ENCODE peak calls at places on chromosome 17, in seven cellular contexts. One of them, this sample, is unnamed.

GRCh38 chr17:59845595-59846390 is 47.0 kb downstream of the TUBD1 start:
- DNase-seq in fibroblast of villous mesenchyme: peak
- DNase-seq in PC-3: peak
- DNase-seq in cardiac muscle cell: no peak
- DNase-seq in heart right ventricle: no peak
- DNase-seq in fibroblast of mammary gland: peak
- DNase-seq in transverse colon: peak
- DNase-seq in this sample: peak

GRCh38 chr17:48026503-48027321 is 10.9 kb downstream of the COPZ2 start:
- DNase-seq in cardiac muscle cell: peak
- DNase-seq in heart right ventricle: peak
- DNase-seq in transverse colon: peak
- DNase-seq in fibroblast of mammary gland: peak
- DNase-seq in PC-3: peak
- DNase-seq in fibroblast of villous mesenchyme: peak
- DNase-seq in this sample: peak

GRCh38 chr17:73910216-73910615 is 266.0 kb upstream of the SDK2 start:
- DNase-seq in fibroblast of villous mesenchyme: no peak
- DNase-seq in heart right ventricle: no peak
- DNase-seq in cardiac muscle cell: no peak
- DNase-seq in transverse colon: no peak
- DNase-seq in PC-3: no peak
- DNase-seq in fibroblast of mammary gland: no peak
- DNase-seq in this sample: no peak

GRCh38 chr17:82235775-82236141 is 6.9 kb downstream of the SLC16A3 start:
- DNase-seq in PC-3: no peak
- DNase-seq in transverse colon: peak
- DNase-seq in cardiac muscle cell: no peak
- DNase-seq in fibroblast of mammary gland: no peak
- DNase-seq in heart right ventricle: peak
- DNase-seq in fibroblast of villous mesenchyme: no peak
- DNase-seq in this sample: no peak

GRCh38 chr17:75325827-75326586 is 36.8 kb upstream of the SLC25A19 start:
- DNase-seq in fibroblast of villous mesenchyme: no peak
- DNase-seq in transverse colon: no peak
- DNase-seq in PC-3: no peak
- DNase-seq in fibroblast of mammary gland: peak
- DNase-seq in cardiac muscle cell: no peak
- DNase-seq in heart right ventricle: no peak
- DNase-seq in this sample: peak

GRCh38 chr17:2593846-2594656 is 597 bp downstream of the PAFAH1B1 start:
- DNase-seq in heart right ventricle: peak
- DNase-seq in fibroblast of mammary gland: peak
- DNase-seq in cardiac muscle cell: peak
- DNase-seq in transverse colon: peak
- DNase-seq in fibroblast of villous mesenchyme: peak
- DNase-seq in PC-3: peak
- DNase-seq in this sample: peak

GRCh38 chr17:57935833-57936807 is 19.1 kb downstream of the CUEDC1 start:
- DNase-seq in PC-3: peak
- DNase-seq in fibroblast of villous mesenchyme: peak
- DNase-seq in heart right ventricle: peak
- DNase-seq in transverse colon: peak
- DNase-seq in cardiac muscle cell: peak
- DNase-seq in fibroblast of mammary gland: peak
- DNase-seq in this sample: peak

GRCh38 chr17:69474171-69474831 is 59.8 kb downstream of the MAP2K6 start:
- DNase-seq in transverse colon: no peak
- DNase-seq in fibroblast of villous mesenchyme: peak
- DNase-seq in fibroblast of mammary gland: peak
- DNase-seq in cardiac muscle cell: no peak
- DNase-seq in heart right ventricle: no peak
- DNase-seq in PC-3: no peak
- DNase-seq in this sample: no peak

GRCh38 chr17:30550512-30551273 is 73.5 kb downstream of the GOSR1 start:
- DNase-seq in PC-3: peak
- DNase-seq in fibroblast of mammary gland: peak
- DNase-seq in cardiac muscle cell: no peak
- DNase-seq in heart right ventricle: no peak
- DNase-seq in transverse colon: peak
- DNase-seq in fibroblast of villous mesenchyme: peak
- DNase-seq in this sample: peak

GRCh38 chr17:50947844-50948514 is 81.8 kb upstream of the TOB1 start:
- DNase-seq in transverse colon: peak
- DNase-seq in PC-3: peak
- DNase-seq in fibroblast of villous mesenchyme: no peak
- DNase-seq in fibroblast of mammary gland: no peak
- DNase-seq in heart right ventricle: peak
- DNase-seq in cardiac muscle cell: no peak
- DNase-seq in this sample: no peak

GRCh38 chr17:66654341-66654740 is 180.6 kb upstream of the CACNG5 start:
- DNase-seq in cardiac muscle cell: no peak
- DNase-seq in transverse colon: no peak
- DNase-seq in fibroblast of villous mesenchyme: peak
- DNase-seq in PC-3: no peak
- DNase-seq in heart right ventricle: no peak
- DNase-seq in fibroblast of mammary gland: peak
- DNase-seq in this sample: peak

GRCh38 chr17:66056148-66056547 is 135.8 kb downstream of the CEP112 start:
- DNase-seq in cardiac muscle cell: no peak
- DNase-seq in transverse colon: no peak
- DNase-seq in PC-3: no peak
- DNase-seq in heart right ventricle: no peak
- DNase-seq in fibroblast of villous mesenchyme: no peak
- DNase-seq in fibroblast of mammary gland: no peak
- DNase-seq in this sample: no peak

GRCh38 chr17:57071991-57072944 is 12.8 kb upstream of the AKAP1 start:
- DNase-seq in heart right ventricle: no peak
- DNase-seq in PC-3: no peak
- DNase-seq in fibroblast of villous mesenchyme: peak
- DNase-seq in fibroblast of mammary gland: no peak
- DNase-seq in transverse colon: no peak
- DNase-seq in cardiac muscle cell: no peak
- DNase-seq in this sample: no peak

GRCh38 chr17:78995761-78996451 is 13.7 kb downstream of the CANT1 start:
- DNase-seq in fibroblast of villous mesenchyme: no peak
- DNase-seq in heart right ventricle: no peak
- DNase-seq in cardiac muscle cell: no peak
- DNase-seq in PC-3: peak
- DNase-seq in transverse colon: peak
- DNase-seq in fibroblast of mammary gland: no peak
- DNase-seq in this sample: no peak

GRCh38 chr17:55117063-55117611 is 147.6 kb upstream of the HLF start:
- DNase-seq in PC-3: no peak
- DNase-seq in cardiac muscle cell: no peak
- DNase-seq in transverse colon: no peak
- DNase-seq in fibroblast of mammary gland: peak
- DNase-seq in fibroblast of villous mesenchyme: no peak
- DNase-seq in heart right ventricle: no peak
- DNase-seq in this sample: peak

GRCh38 chr17:76000016-76000754 is 470 bp upstream of the CDK3 start:
- DNase-seq in fibroblast of mammary gland: peak
- DNase-seq in PC-3: peak
- DNase-seq in cardiac muscle cell: peak
- DNase-seq in heart right ventricle: no peak
- DNase-seq in fibroblast of villous mesenchyme: peak
- DNase-seq in transverse colon: peak
- DNase-seq in this sample: peak

GRCh38 chr17:34382586-34383224 is 19.7 kb upstream of the CCL1 start:
- DNase-seq in heart right ventricle: no peak
- DNase-seq in PC-3: no peak
- DNase-seq in cardiac muscle cell: no peak
- DNase-seq in transverse colon: peak
- DNase-seq in fibroblast of villous mesenchyme: no peak
- DNase-seq in fibroblast of mammary gland: no peak
- DNase-seq in this sample: peak

GRCh38 chr17:41103896-41104295 is 1.3 kb upstream of the KRTAP4-9 start:
- DNase-seq in heart right ventricle: no peak
- DNase-seq in PC-3: peak
- DNase-seq in fibroblast of villous mesenchyme: no peak
- DNase-seq in cardiac muscle cell: no peak
- DNase-seq in transverse colon: no peak
- DNase-seq in fibroblast of mammary gland: no peak
- DNase-seq in this sample: peak
- TF ChIP-seq CTCF in heart right ventricle: no peak
- TF ChIP-seq CTCF in PC-3: no peak
- TF ChIP-seq CTCF in fibroblast of villous mesenchyme: no peak
- TF ChIP-seq CTCF in cardiac muscle cell: no peak
- TF ChIP-seq CTCF in transverse colon: no peak
- TF ChIP-seq CTCF in fibroblast of mammary gland: no peak
- TF ChIP-seq CTCF in this sample: no peak

GRCh38 chr17:354651-355556 is 2.3 kb upstream of the RPH3AL start:
- DNase-seq in fibroblast of mammary gland: no peak
- DNase-seq in PC-3: peak
- DNase-seq in fibroblast of villous mesenchyme: no peak
- DNase-seq in transverse colon: no peak
- DNase-seq in heart right ventricle: no peak
- DNase-seq in cardiac muscle cell: peak
- DNase-seq in this sample: no peak

GRCh38 chr17:353838-354234 is 1.2 kb upstream of the RPH3AL start:
- DNase-seq in cardiac muscle cell: no peak
- DNase-seq in heart right ventricle: no peak
- DNase-seq in transverse colon: no peak
- DNase-seq in fibroblast of mammary gland: no peak
- DNase-seq in PC-3: no peak
- DNase-seq in fibroblast of villous mesenchyme: no peak
- DNase-seq in this sample: no peak

GRCh38 chr17:352421-353212 is at the start of gene RPH3AL:
- DNase-seq in transverse colon: peak
- DNase-seq in cardiac muscle cell: peak
- DNase-seq in fibroblast of villous mesenchyme: peak
- DNase-seq in heart right ventricle: peak
- DNase-seq in PC-3: peak
- DNase-seq in fibroblast of mammary gland: no peak
- DNase-seq in this sample: peak

GRCh38 chr17:351875-352420 is 659 bp downstream of the RPH3AL start:
- DNase-seq in fibroblast of villous mesenchyme: no peak
- DNase-seq in cardiac muscle cell: no peak
- DNase-seq in PC-3: no peak
- DNase-seq in transverse colon: no peak
- DNase-seq in heart right ventricle: no peak
- DNase-seq in fibroblast of mammary gland: no peak
- DNase-seq in this sample: no peak

GRCh38 chr17:353213-353837 is 718 bp upstream of the RPH3AL start:
- DNase-seq in heart right ventricle: no peak
- DNase-seq in fibroblast of mammary gland: no peak
- DNase-seq in transverse colon: no peak
- DNase-seq in fibroblast of villous mesenchyme: no peak
- DNase-seq in PC-3: no peak
- DNase-seq in cardiac muscle cell: no peak
- DNase-seq in this sample: no peak
- H3K4me3 ChIP-seq in heart right ventricle: no peak
- H3K4me3 ChIP-seq in fibroblast of mammary gland: no peak
- H3K4me3 ChIP-seq in transverse colon: no peak
- H3K4me3 ChIP-seq in fibroblast of villous mesenchyme: no peak
- H3K4me3 ChIP-seq in PC-3: no peak
- H3K4me3 ChIP-seq in cardiac muscle cell: no peak
- H3K4me3 ChIP-seq in this sample: no peak

GRCh38 chr17:1150863-1151685 is 28.7 kb downstream of the ABR start:
- DNase-seq in fibroblast of mammary gland: peak
- DNase-seq in PC-3: no peak
- DNase-seq in transverse colon: no peak
- DNase-seq in heart right ventricle: no peak
- DNase-seq in fibroblast of villous mesenchyme: peak
- DNase-seq in cardiac muscle cell: no peak
- DNase-seq in this sample: peak

GRCh38 chr17:1145311-1145986 is 34.3 kb downstream of the ABR start:
- DNase-seq in fibroblast of mammary gland: no peak
- DNase-seq in PC-3: no peak
- DNase-seq in cardiac muscle cell: no peak
- DNase-seq in heart right ventricle: no peak
- DNase-seq in transverse colon: no peak
- DNase-seq in fibroblast of villous mesenchyme: no peak
- DNase-seq in this sample: no peak

GRCh38 chr17:1149869-1150268 is 29.9 kb downstream of the ABR start:
- DNase-seq in heart right ventricle: no peak
- DNase-seq in cardiac muscle cell: no peak
- DNase-seq in transverse colon: no peak
- DNase-seq in fibroblast of mammary gland: no peak
- DNase-seq in PC-3: no peak
- DNase-seq in fibroblast of villous mesenchyme: no peak
- DNase-seq in this sample: no peak

GRCh38 chr17:1146551-1147265 is 33.1 kb downstream of the ABR start:
- DNase-seq in fibroblast of mammary gland: no peak
- DNase-seq in transverse colon: no peak
- DNase-seq in PC-3: no peak
- DNase-seq in cardiac muscle cell: no peak
- DNase-seq in heart right ventricle: no peak
- DNase-seq in fibroblast of villous mesenchyme: no peak
- DNase-seq in this sample: no peak

DNA sequence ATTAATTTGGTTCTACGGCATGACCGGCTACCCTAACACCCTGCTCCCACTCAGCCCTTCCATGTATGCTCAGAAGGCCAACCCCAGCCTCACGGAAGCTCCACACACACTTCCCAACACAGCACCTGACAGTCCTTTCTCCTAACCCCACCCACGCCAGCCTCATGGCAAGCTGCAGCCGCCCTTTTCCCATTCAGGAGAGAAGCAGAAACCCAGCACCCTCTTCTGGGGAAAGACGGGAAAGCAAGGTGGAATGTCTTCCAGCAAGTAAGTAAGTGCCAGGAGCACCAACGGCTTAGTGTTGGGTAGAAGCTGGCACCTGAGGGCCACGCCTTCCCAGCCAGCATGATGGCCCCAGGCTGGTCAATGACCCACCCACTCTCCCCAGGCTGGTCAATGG is 32.1 kb downstream of the ABR start:
- DNase-seq in fibroblast of mammary gland: peak
- DNase-seq in transverse colon: peak
- DNase-seq in PC-3: peak
- DNase-seq in fibroblast of villous mesenchyme: peak
- DNase-seq in heart right ventricle: no peak
- DNase-seq in cardiac muscle cell: peak
- DNase-seq in this sample: peak
- TF ChIP-seq CTCF in fibroblast of mammary gland: peak
- TF ChIP-seq CTCF in transverse colon: peak
- TF ChIP-seq CTCF in PC-3: peak
- TF ChIP-seq CTCF in fibroblast of villous mesenchyme: peak
- TF ChIP-seq CTCF in heart right ventricle: peak
- TF ChIP-seq CTCF in cardiac muscle cell: peak
- TF ChIP-seq CTCF in this sample: peak

GRCh38 chr17:49386373-49386772 is 24.3 kb upstream of the ZNF652 start:
- DNase-seq in fibroblast of mammary gland: no peak
- DNase-seq in fibroblast of villous mesenchyme: no peak
- DNase-seq in cardiac muscle cell: no peak
- DNase-seq in heart right ventricle: no peak
- DNase-seq in transverse colon: no peak
- DNase-seq in PC-3: no peak
- DNase-seq in this sample: no peak

GRCh38 chr17:49390548-49391324 is 23.9 kb downstream of the PHB1 start:
- DNase-seq in transverse colon: peak
- DNase-seq in cardiac muscle cell: no peak
- DNase-seq in PC-3: no peak
- DNase-seq in heart right ventricle: no peak
- DNase-seq in fibroblast of villous mesenchyme: no peak
- DNase-seq in fibroblast of mammary gland: no peak
- DNase-seq in this sample: peak

GRCh38 chr17:49388290-49388640 is 26.2 kb upstream of the ZNF652 start:
- DNase-seq in heart right ventricle: no peak
- DNase-seq in fibroblast of mammary gland: no peak
- DNase-seq in fibroblast of villous mesenchyme: no peak
- DNase-seq in cardiac muscle cell: no peak
- DNase-seq in PC-3: no peak
- DNase-seq in transverse colon: peak
- DNase-seq in this sample: no peak

GRCh38 chr17:49387374-49388289 is 25.6 kb upstream of the ZNF652 start:
- DNase-seq in fibroblast of villous mesenchyme: no peak
- DNase-seq in fibroblast of mammary gland: no peak
- DNase-seq in heart right ventricle: no peak
- DNase-seq in PC-3: no peak
- DNase-seq in transverse colon: no peak
- DNase-seq in cardiac muscle cell: no peak
- DNase-seq in this sample: no peak

GRCh38 chr17:49388692-49389513 is 25.8 kb downstream of the PHB1 start:
- DNase-seq in cardiac muscle cell: no peak
- DNase-seq in fibroblast of villous mesenchyme: no peak
- DNase-seq in transverse colon: no peak
- DNase-seq in heart right ventricle: no peak
- DNase-seq in PC-3: peak
- DNase-seq in fibroblast of mammary gland: peak
- DNase-seq in this sample: peak
- H3K4me3 ChIP-seq in cardiac muscle cell: no peak
- H3K4me3 ChIP-seq in fibroblast of villous mesenchyme: no peak
- H3K4me3 ChIP-seq in transverse colon: no peak
- H3K4me3 ChIP-seq in heart right ventricle: no peak
- H3K4me3 ChIP-seq in PC-3: no peak
- H3K4me3 ChIP-seq in fibroblast of mammary gland: no peak
- H3K4me3 ChIP-seq in this sample: no peak